ENCODE peak calls at places on chromosomes 1 and 21, in four cellular contexts. One of them, this sample, is unnamed.

GRCh38 chr1:55695151-55695550 is 480.0 kb upstream of the USP24 start:
- DNase-seq in KG1: no peak
- DNase-seq in WTC11: no peak
- DNase-seq in naive thymus-derived CD4-positive, alpha-beta T cell: no peak
- DNase-seq in this sample: no peak

GRCh38 chr1:6365047-6365446 is 28.5 kb downstream of the ACOT7 start:
- DNase-seq in KG1: no peak
- DNase-seq in WTC11: no peak
- DNase-seq in naive thymus-derived CD4-positive, alpha-beta T cell: peak
- DNase-seq in this sample: no peak

GRCh38 chr1:93339171-93339697 is 6.5 kb upstream of the DR1 start:
- DNase-seq in KG1: no peak
- DNase-seq in WTC11: no peak
- DNase-seq in naive thymus-derived CD4-positive, alpha-beta T cell: no peak
- DNase-seq in this sample: no peak

GRCh38 chr1:35589516-35590427 is 16.7 kb downstream of the TFAP2E start:
- DNase-seq in KG1: no peak
- DNase-seq in WTC11: no peak
- DNase-seq in naive thymus-derived CD4-positive, alpha-beta T cell: no peak
- DNase-seq in this sample: no peak

GRCh38 chr1:16905112-16905855 is 9.5 kb downstream of the RNU1-2 start:
- DNase-seq in KG1: peak
- DNase-seq in WTC11: no peak
- DNase-seq in naive thymus-derived CD4-positive, alpha-beta T cell: peak
- DNase-seq in this sample: peak

GRCh38 chr1:224203243-224204016 is 20.4 kb downstream of the DEGS1 start:
- DNase-seq in KG1: no peak
- DNase-seq in WTC11: peak
- DNase-seq in naive thymus-derived CD4-positive, alpha-beta T cell: no peak
- DNase-seq in this sample: no peak

GRCh38 chr1:199089393-199090122 is 450.7 kb downstream of the PTPRC start:
- DNase-seq in KG1: no peak
- DNase-seq in WTC11: no peak
- DNase-seq in naive thymus-derived CD4-positive, alpha-beta T cell: peak
- DNase-seq in this sample: no peak

GRCh38 chr1:50774759-50775351 is 185.2 kb downstream of the FAF1 start:
- DNase-seq in KG1: peak
- DNase-seq in WTC11: no peak
- DNase-seq in naive thymus-derived CD4-positive, alpha-beta T cell: peak
- DNase-seq in this sample: no peak

GRCh38 chr1:150281221-150281757 is 1.1 kb upstream of the CIART start:
- DNase-seq in KG1: peak
- DNase-seq in WTC11: peak
- DNase-seq in naive thymus-derived CD4-positive, alpha-beta T cell: peak
- DNase-seq in this sample: no peak

GRCh38 chr1:45258059-45258650 is 51.8 kb upstream of the ZSWIM5 start:
- DNase-seq in KG1: no peak
- DNase-seq in WTC11: no peak
- DNase-seq in naive thymus-derived CD4-positive, alpha-beta T cell: no peak
- DNase-seq in this sample: no peak

GRCh38 chr1:74245168-74245753 is 10.1 kb downstream of the TNNI3K start:
- DNase-seq in KG1: no peak
- DNase-seq in WTC11: peak
- DNase-seq in naive thymus-derived CD4-positive, alpha-beta T cell: no peak
- DNase-seq in this sample: peak

GRCh38 chr1:69533343-69533742 is 34.4 kb upstream of the LRRC7 start:
- DNase-seq in KG1: no peak
- DNase-seq in WTC11: no peak
- DNase-seq in naive thymus-derived CD4-positive, alpha-beta T cell: no peak
- DNase-seq in this sample: no peak

GRCh38 chr1:151164732-151165280 is 896 bp downstream of the LYSMD1 start:
- DNase-seq in KG1: no peak
- DNase-seq in WTC11: no peak
- DNase-seq in naive thymus-derived CD4-positive, alpha-beta T cell: no peak
- DNase-seq in this sample: no peak

GRCh38 chr1:119605686-119606085 is 42.4 kb downstream of the ZNF697 start:
- DNase-seq in KG1: no peak
- DNase-seq in WTC11: no peak
- DNase-seq in naive thymus-derived CD4-positive, alpha-beta T cell: no peak
- DNase-seq in this sample: no peak

GRCh38 chr21:15022608-15023261 is 42.1 kb downstream of the NRIP1 start:
- DNase-seq in KG1: no peak
- DNase-seq in WTC11: no peak
- DNase-seq in naive thymus-derived CD4-positive, alpha-beta T cell: no peak
- DNase-seq in this sample: no peak

GRCh38 chr1:169102567-169102966 is 3.9 kb upstream of the ATP1B1 start:
- DNase-seq in KG1: no peak
- DNase-seq in WTC11: no peak
- DNase-seq in naive thymus-derived CD4-positive, alpha-beta T cell: no peak
- DNase-seq in this sample: no peak

GRCh38 chr1:205913451-205914204 is 29.6 kb downstream of the SLC26A9 start:
- DNase-seq in KG1: no peak
- DNase-seq in WTC11: no peak
- DNase-seq in naive thymus-derived CD4-positive, alpha-beta T cell: no peak
- DNase-seq in this sample: no peak

GRCh38 chr1:230853736-230854135 is 14.6 kb downstream of the C1orf198 start:
- DNase-seq in KG1: no peak
- DNase-seq in WTC11: no peak
- DNase-seq in naive thymus-derived CD4-positive, alpha-beta T cell: no peak
- DNase-seq in this sample: no peak

GRCh38 chr1:221704291-221704690 is 37.6 kb downstream of the DUSP10 start:
- DNase-seq in KG1: no peak
- DNase-seq in WTC11: no peak
- DNase-seq in naive thymus-derived CD4-positive, alpha-beta T cell: no peak
- DNase-seq in this sample: no peak

GRCh38 chr1:214354440-214355148 is 73.6 kb downstream of the SMYD2 start:
- DNase-seq in KG1: no peak
- DNase-seq in WTC11: no peak
- DNase-seq in naive thymus-derived CD4-positive, alpha-beta T cell: no peak
- DNase-seq in this sample: no peak

This sample was measured in iPS DF 19.7.